ENCODE peak calls at places on chromosomes 16 and 17, in eight cellular contexts. E is GM04503, R is iris pigment epithelial cell, Y is K562, V is bronchial epithelial cell, F is left cardiac atrium, O is Daoy, I is NCI-H460. S is an unnamed sample.

GRCh38 chr17:76935331-76935730 is 67.1 kb downstream of the MGAT5B start:
- DNase-seq in E (peak), R (peak), Y (no peak), V (peak), F (no peak), O (no peak), I (no peak), S (no peak)

GRCh38 chr16:75494696-75495601 is at the start of gene CHST6:
- DNase-seq in E (no peak), R (peak), Y (peak), V (no peak), F (peak), O (peak), I (peak), S (peak)

GRCh38 chr17:33560165-33560564 is 267.1 kb upstream of the ASIC2 start:
- DNase-seq in E (no peak), R (peak), Y (no peak), V (peak), F (no peak), O (peak), I (no peak), S (no peak)

GRCh38 chr16:80527297-80527696 is 13.5 kb upstream of the DYNLRB2 start:
- DNase-seq in E (no peak), R (peak), Y (peak), V (peak), F (no peak), O (peak), I (peak), S (no peak)

GRCh38 chr17:58306131-58306951 is 22.3 kb downstream of the TSPOAP1 start:
- DNase-seq in E (no peak), R (no peak), Y (no peak), V (no peak), F (peak), O (no peak), I (no peak), S (no peak)

GRCh38 chr16:84937196-84937935 is 74.0 kb downstream of the ZDHHC7 start:
- DNase-seq in E (no peak), R (no peak), Y (no peak), V (peak), F (no peak), O (no peak), I (no peak), S (no peak)

GRCh38 chr16:72644911-72645310 is 403.0 kb downstream of the ZFHX3 start:
- DNase-seq in E (no peak), R (no peak), Y (no peak), V (no peak), F (no peak), O (no peak), I (no peak), S (no peak)

GRCh38 chr16:19506965-19507364 is 14.9 kb downstream of the GDE1 start:
- DNase-seq in E (no peak), R (no peak), Y (no peak), V (no peak), F (no peak), O (no peak), I (no peak), S (no peak)

GRCh38 chr17:15483416-15483815 is 16.0 kb upstream of the CDRT4 start:
- DNase-seq in E (no peak), R (no peak), Y (no peak), V (no peak), F (no peak), O (no peak), I (no peak), S (no peak)

GRCh38 chr16:74825941-74826340 is 51.3 kb upstream of the FA2H start:
- DNase-seq in E (no peak), R (peak), Y (no peak), V (no peak), F (no peak), O (no peak), I (no peak), S (no peak)

GRCh38 chr16:19524356-19524865 is 669 bp downstream of the CCP110 start:
- DNase-seq in E (no peak), R (peak), Y (peak), V (no peak), F (no peak), O (no peak), I (no peak), S (no peak)

GRCh38 chr17:57424777-57425188 is 168.5 kb downstream of the MSI2 start:
- DNase-seq in E (no peak), R (peak), Y (no peak), V (peak), F (no peak), O (peak), I (no peak), S (no peak)

GRCh38 chr17:62966426-62967110 is 533 bp downstream of the TANC2 start:
- DNase-seq in E (no peak), R (peak), Y (peak), V (peak), F (peak), O (peak), I (no peak), S (no peak)

GRCh38 chr16:30488764-30489595 is 16.4 kb downstream of the ITGAL start:
- DNase-seq in E (no peak), R (peak), Y (no peak), V (peak), F (no peak), O (no peak), I (no peak), S (no peak)

GRCh38 chr17:34409352-34409751 is 46.3 kb upstream of the CCL1 start:
- DNase-seq in E (no peak), R (no peak), Y (no peak), V (no peak), F (no peak), O (no peak), I (no peak), S (no peak)

GRCh38 chr17:7204828-7205461 is 14.7 kb downstream of the DLG4 start:
- DNase-seq in E (no peak), R (peak), Y (peak), V (peak), F (peak), O (peak), I (peak), S (peak)

GRCh38 chr17:73279704-73280103 is 18.0 kb upstream of the CPSF4L start:
- DNase-seq in E (no peak), R (no peak), Y (no peak), V (no peak), F (no peak), O (no peak), I (no peak), S (no peak)

GRCh38 chr17:81429813-81430510 is 34.7 kb downstream of the BAHCC1 start:
- DNase-seq in E (no peak), R (no peak), Y (no peak), V (no peak), F (peak), O (peak), I (no peak), S (no peak)

GRCh38 chr17:78241277-78242023 is 10.0 kb downstream of the TMEM235 start:
- DNase-seq in E (peak), R (peak), Y (peak), V (no peak), F (no peak), O (peak), I (peak), S (no peak)

S was measured in NCI-H1930.